ENCODE peak calls at places on chromosomes 7 and 10, in five cellular contexts. N is transverse colon, Z is sigmoid colon, P is heart left ventricle, G is H54. I is an unnamed sample.

GRCh38 chr7:124811341-124811740 is 45.7 kb upstream of the GPR37 start:
- DNase-seq in P (no peak), N (no peak), G (no peak), Z (no peak), I (no peak)

GRCh38 chr7:89500082-89500481 is 654.2 kb upstream of the STEAP1 start:
- DNase-seq in N (no peak), P (no peak), G (no peak), Z (no peak), I (no peak)

GRCh38 chr7:94444808-94445207 is 50.1 kb downstream of the COL1A2 start:
- DNase-seq in Z (no peak), N (no peak), G (no peak), P (no peak), I (no peak)

GRCh38 chr10:58919927-58920654 is 256.4 kb upstream of the PHYHIPL start:
- DNase-seq in P (no peak), Z (no peak), N (no peak), G (peak), I (no peak)

GRCh38 chr7:158710651-158711102 is 6.1 kb upstream of the NCAPG2 start:
- DNase-seq in G (peak), P (no peak), Z (no peak), N (no peak), I (no peak)

GRCh38 chr10:71598673-71599072 is 120.9 kb downstream of the C10orf105 start:
- DNase-seq in G (no peak), N (peak), P (peak), Z (peak), I (peak)

GRCh38 chr10:13891542-13892431 is 305.0 kb downstream of the PRPF18 start:
- DNase-seq in N (no peak), P (no peak), G (peak), Z (no peak), I (no peak)

GRCh38 chr7:75943864-75944263 is 28.9 kb downstream of the POR start:
- DNase-seq in Z (no peak), G (peak), N (peak), P (no peak), I (no peak)

GRCh38 chr10:128263891-128264688 is 137.9 kb upstream of the MKI67 start:
- DNase-seq in N (peak), Z (peak), G (no peak), P (peak), I (no peak)

GRCh38 chr7:107167483-107168232 is 1.1 kb upstream of the HBP1 start:
- DNase-seq in G (peak), N (no peak), P (no peak), Z (no peak), I (no peak)

GRCh38 chr7:1847260-1848001 is 177.4 kb downstream of the ELFN1 start:
- DNase-seq in N (no peak), P (no peak), Z (peak), G (no peak), I (no peak)

GRCh38 chr7:89104748-89105685 is 309.5 kb upstream of the TEX47 start:
- DNase-seq in Z (no peak), N (no peak), P (no peak), G (no peak), I (no peak)

GRCh38 chr7:68030530-68030929 is 1033.9 kb downstream of the TYW1 start:
- DNase-seq in Z (no peak), N (no peak), G (no peak), P (no peak), I (no peak)

GRCh38 chr7:2713978-2714377 is 26.0 kb downstream of the AMZ1 start:
- DNase-seq in P (no peak), G (no peak), Z (no peak), N (no peak), I (no peak)

GRCh38 chr7:130904031-130904757 is 170.2 kb upstream of the KLF14 start:
- DNase-seq in P (no peak), N (no peak), Z (no peak), G (no peak), I (no peak)

GRCh38 chr7:117127585-117128168 is 174.4 kb downstream of the ST7 start:
- DNase-seq in N (peak), Z (peak), G (no peak), P (peak), I (no peak)

GRCh38 chr10:103256613-103257012 is 10.9 kb downstream of the RPEL1 start:
- DNase-seq in P (no peak), N (no peak), G (no peak), Z (no peak), I (no peak)

GRCh38 chr10:118721005-118721876 is 33.5 kb downstream of the CACUL1 start:
- DNase-seq in Z (no peak), G (peak), N (peak), P (peak), I (no peak)

GRCh38 chr7:157168571-157168970 is 29.8 kb downstream of the UBE3C start:
- DNase-seq in G (no peak), P (no peak), Z (no peak), N (no peak), I (no peak)

GRCh38 chr7:43763183-43763582 is 4.7 kb downstream of the BLVRA start:
- DNase-seq in N (no peak), G (no peak), P (no peak), Z (no peak), I (peak)

GRCh38 chr7:106570948-106571418 is 90.0 kb downstream of the CCDC71L start:
- DNase-seq in G (no peak), P (no peak), Z (no peak), N (no peak), I (peak)

GRCh38 chr7:142385528-142386340 is 127.9 kb upstream of the PRSS58 start:
- DNase-seq in Z (no peak), P (peak), G (no peak), N (peak), I (no peak)

GRCh38 chr7:134823400-134823799 is 44.0 kb downstream of the CALD1 start:
- DNase-seq in P (no peak), Z (no peak), N (no peak), G (no peak), I (no peak)

GRCh38 chr10:117004627-117005453 is at the start of gene SHTN1:
- DNase-seq in Z (peak), G (peak), N (peak), P (peak), I (no peak)

GRCh38 chr7:81094952-81095351 is 176.1 kb upstream of the SEMA3C start:
- DNase-seq in G (no peak), P (no peak), N (no peak), Z (no peak), I (no peak)

GRCh38 chr7:112163021-112163310 is 43.2 kb downstream of the DOCK4 start:
- DNase-seq in N (no peak), Z (no peak), G (no peak), P (no peak), I (no peak)

GRCh38 chr10:21975378-21975990 is 28.0 kb downstream of the DNAJC1 start:
- DNase-seq in N (no peak), Z (no peak), P (no peak), G (no peak), I (no peak)

GRCh38 chr10:125284875-125285597 is 124.7 kb upstream of the CTBP2 start:
- DNase-seq in P (no peak), N (no peak), Z (no peak), G (no peak), I (peak)

GRCh38 chr7:133061357-133061756 is 20.5 kb downstream of the CHCHD3 start:
- DNase-seq in G (no peak), Z (no peak), N (no peak), P (no peak), I (no peak)

GRCh38 chr7:30285067-30285530 is 702 bp downstream of the ZNRF2 start:
- DNase-seq in G (peak), Z (peak), P (peak), N (peak), I (no peak)

GRCh38 chr7:71695189-71695588 is 563.2 kb downstream of the GALNT17 start:
- DNase-seq in P (no peak), N (no peak), G (no peak), Z (no peak), I (no peak)

GRCh38 chr10:80288849-80289248 is 609 bp downstream of the MAT1A start:
- DNase-seq in P (no peak), Z (no peak), G (no peak), N (no peak), I (peak)

GRCh38 chr10:80292607-80293239 is 3.3 kb upstream of the MAT1A start:
- DNase-seq in Z (no peak), G (no peak), N (no peak), P (no peak), I (peak)

GRCh38 chr10:80290474-80291220 is 1.2 kb upstream of the MAT1A start:
- DNase-seq in P (no peak), Z (no peak), G (no peak), N (no peak), I (peak)

GRCh38 chr10:80284522-80284921 is 4.9 kb downstream of the MAT1A start:
- DNase-seq in G (no peak), N (no peak), Z (no peak), P (no peak), I (peak)

DNA sequence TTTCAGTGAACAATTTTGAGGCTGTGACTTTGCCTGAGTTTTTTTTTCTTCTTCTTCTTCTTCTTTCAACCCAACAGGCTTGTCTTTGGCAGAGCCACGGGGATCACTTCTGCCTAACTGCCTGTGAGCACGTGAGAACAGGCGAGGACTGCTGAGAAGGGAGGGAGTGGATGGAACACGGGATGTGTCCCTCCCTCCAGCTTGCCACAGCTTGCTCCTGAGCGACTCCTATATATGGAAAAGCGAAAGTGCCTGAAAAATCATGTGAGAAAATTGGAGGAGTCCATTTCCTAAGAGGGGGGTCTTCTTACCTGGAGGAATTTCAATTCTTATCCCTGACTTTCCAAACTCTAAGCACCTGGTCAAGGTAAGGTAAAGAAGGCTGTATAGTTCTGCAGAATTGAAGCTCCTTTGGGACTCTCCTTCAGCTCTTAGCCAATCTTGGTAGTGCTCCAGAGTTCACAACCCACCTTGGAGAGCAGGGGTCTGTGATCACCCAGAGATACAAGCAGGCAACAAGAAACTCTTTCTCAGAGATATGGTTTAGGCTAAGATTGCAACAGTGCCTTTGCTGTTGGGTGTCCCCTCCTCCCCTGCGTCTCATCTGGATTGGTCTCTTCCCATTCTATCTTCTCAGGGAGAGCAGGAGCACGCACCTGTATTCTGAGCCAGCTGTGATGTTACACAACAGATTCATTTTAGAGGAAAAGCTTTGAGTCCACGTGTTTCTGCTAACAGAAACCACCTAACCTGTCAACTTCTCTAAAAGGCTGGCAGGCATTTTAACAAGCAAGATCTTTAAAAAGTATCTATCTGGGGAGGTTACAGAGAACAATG is at the start of gene MAT1A:
- DNase-seq in P (no peak), Z (no peak), G (peak), N (peak), I (no peak)
- TF ChIP-seq POLR2A in P (no peak), Z (no peak), G (no peak), N (no peak), I (no peak)

GRCh38 chr7:10939911-10940747 is 33.5 kb upstream of the PHF14 start:
- DNase-seq in Z (peak), N (peak), P (peak), G (peak), I (peak)
- TF ChIP-seq POLR2A in Z (peak), N (peak), P (no peak), G (peak), I (peak)

GRCh38 chr10:110512461-110513187 is 14.9 kb downstream of the DUSP5 start:
- DNase-seq in N (no peak), G (peak), Z (peak), P (no peak), I (no peak)
- TF ChIP-seq POLR2A in N (no peak), G (no peak), Z (no peak), P (no peak), I (no peak)

DNA sequence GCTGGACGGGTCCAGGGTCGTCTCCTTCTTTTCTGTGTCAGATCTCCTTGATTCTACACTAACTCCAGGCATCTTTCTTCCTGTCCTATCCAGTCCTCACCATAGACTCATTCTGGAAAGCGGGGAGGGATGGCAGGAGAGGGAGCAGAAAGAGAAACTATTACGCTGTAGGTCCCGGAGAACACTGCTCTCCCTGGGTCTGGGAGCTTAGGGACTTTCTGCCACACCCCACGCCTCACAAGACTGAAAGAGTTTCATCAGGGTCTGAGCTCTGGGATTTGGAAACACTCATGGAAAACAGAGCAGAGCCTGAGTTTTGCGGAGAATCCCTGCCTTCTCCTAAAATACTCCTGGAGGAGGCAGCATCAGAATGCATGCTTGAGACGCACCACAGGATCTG is 38.0 kb downstream of the ASB13 start:
- DNase-seq in G (no peak), Z (peak), P (no peak), N (no peak), I (no peak)
- TF ChIP-seq POLR2A in G (no peak), Z (no peak), P (no peak), N (no peak), I (no peak)

DNA sequence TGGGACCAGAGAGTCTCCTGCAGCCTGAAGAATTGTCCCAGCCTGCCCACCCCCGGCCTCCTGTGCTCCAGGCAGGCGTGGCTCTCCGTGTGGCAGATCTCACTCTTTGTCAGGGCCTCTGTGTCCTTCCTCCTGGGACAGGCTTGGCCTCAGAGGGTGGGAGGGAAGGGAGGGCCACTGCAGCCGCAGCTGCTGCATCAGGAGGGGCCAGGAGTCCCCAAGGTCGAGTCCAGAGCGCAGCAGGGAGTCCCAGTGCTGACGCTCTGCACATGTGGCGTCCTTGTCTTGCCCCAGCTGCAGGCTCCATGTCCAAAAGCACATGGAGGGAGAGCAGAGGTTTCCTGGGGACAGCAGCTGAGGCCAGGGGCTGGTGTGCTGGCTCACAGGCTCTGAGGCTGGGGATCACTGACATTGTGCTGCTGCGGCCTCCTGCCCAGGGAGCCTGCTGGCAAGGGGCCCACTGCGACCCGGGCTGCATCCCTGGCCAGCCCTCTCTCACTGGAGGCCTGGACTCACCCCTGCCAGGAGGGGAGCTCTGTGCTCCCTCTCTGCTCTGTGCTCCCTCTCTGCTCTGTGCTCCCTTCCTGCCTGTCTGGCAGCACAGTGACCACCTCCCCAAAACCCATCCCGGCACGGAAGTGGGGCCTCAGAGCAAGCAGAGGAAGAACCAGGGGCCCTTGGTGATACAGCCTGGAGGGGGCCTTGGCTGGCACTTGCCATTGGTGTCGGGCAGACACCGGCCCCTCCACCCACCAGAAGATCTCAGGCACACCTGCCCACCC is 114.6 kb upstream of the RET start:
- DNase-seq in N (peak), P (peak), G (no peak), Z (peak), I (peak)
- TF ChIP-seq POLR2A in N (no peak), P (no peak), G (no peak), Z (no peak), I (no peak)

GRCh38 chr10:69088471-69088769 is 517 bp downstream of the SRGN start:
- DNase-seq in G (no peak), N (no peak), Z (no peak), P (no peak), I (no peak)

GRCh38 chr10:69089638-69090599 is 2.0 kb downstream of the SRGN start:
- DNase-seq in G (no peak), N (peak), Z (no peak), P (peak), I (no peak)

GRCh38 chr10:69086131-69086530 is 1.8 kb upstream of the SRGN start:
- DNase-seq in N (no peak), G (no peak), Z (no peak), P (peak), I (no peak)

GRCh38 chr10:69088801-69089501 is 1.0 kb downstream of the SRGN start:
- DNase-seq in P (no peak), N (no peak), G (peak), Z (no peak), I (no peak)

GRCh38 chr10:69087600-69088470 is at the start of gene SRGN:
- DNase-seq in Z (peak), G (peak), P (peak), N (peak), I (peak)
- TF ChIP-seq POLR2A in Z (peak), G (peak), P (peak), N (peak), I (peak)

I was measured in esophagus muscularis mucosa.